ENCODE peak calls at places on chromosomes 4 and X, in five cellular contexts. D is GM12878, Z is K562, W is SK-N-SH, T is HepG2. A is an unnamed sample.

GRCh38 chr4:41358626-41359025 is 101.9 kb downstream of the UCHL1 start:
- DNase-seq in D (no peak), Z (no peak), W (peak), T (no peak), A (no peak)

GRCh38 chrX:15511563-15511962 is 11.0 kb downstream of the BMX start:
- DNase-seq in D (no peak), Z (no peak), W (no peak), T (peak), A (no peak)

GRCh38 chr4:32196950-32197688 is 1477.0 kb downstream of the PCDH7 start:
- DNase-seq in D (no peak), Z (no peak), W (no peak), T (no peak), A (no peak)

GRCh38 chr4:151717271-151717670 is 43.5 kb downstream of the GATB start:
- DNase-seq in D (no peak), Z (no peak), W (no peak), T (no peak), A (no peak)

GRCh38 chr4:99816611-99817309 is at the start of gene DAPP1:
- DNase-seq in D (peak), Z (no peak), W (no peak), T (no peak), A (peak)

GRCh38 chr4:184417802-184418511 is 56.4 kb downstream of the IRF2 start:
- DNase-seq in D (peak), Z (peak), W (no peak), T (peak), A (no peak)

GRCh38 chr4:1543561-1543960 is 137.3 kb upstream of the NKX1-1 start:
- DNase-seq in D (no peak), Z (no peak), W (no peak), T (no peak), A (no peak)

GRCh38 chr4:170102426-170102825 is 12.7 kb upstream of the AADAT start:
- DNase-seq in D (no peak), Z (no peak), W (no peak), T (peak), A (no peak)

GRCh38 chr4:23741586-23742240 is 148.1 kb downstream of the PPARGC1A start:
- DNase-seq in D (no peak), Z (no peak), W (no peak), T (no peak), A (no peak)

GRCh38 chrX:82692991-82693390 is 815.1 kb upstream of the POU3F4 start:
- DNase-seq in D (no peak), Z (no peak), W (no peak), T (no peak), A (no peak)

GRCh38 chr4:143410015-143410414 is 73.3 kb downstream of the GAB1 start:
- DNase-seq in D (no peak), Z (no peak), W (no peak), T (no peak), A (no peak)

GRCh38 chrX:123408856-123409737 is 225.0 kb downstream of the GRIA3 start:
- DNase-seq in D (peak), Z (no peak), W (no peak), T (no peak), A (no peak)

GRCh38 chr4:38730830-38731646 is 51.8 kb downstream of the TLR10 start:
- DNase-seq in D (peak), Z (peak), W (peak), T (peak), A (peak)

GRCh38 chr4:1974836-1975235 is 33.9 kb downstream of the NELFA start:
- DNase-seq in D (no peak), Z (no peak), W (no peak), T (no peak), A (no peak)

GRCh38 chr4:81038636-81039350 is 8.3 kb downstream of the BMP3 start:
- DNase-seq in D (no peak), Z (no peak), W (no peak), T (no peak), A (no peak)
- TF ChIP-seq REST in D (no peak), Z (no peak), W (no peak), T (no peak), A (no peak)

GRCh38 chr4:125321709-125322362 is 7.1 kb downstream of the FAT4 start:
- DNase-seq in D (no peak), Z (no peak), W (no peak), T (no peak), A (no peak)

GRCh38 chr4:125317526-125317880 is 2.7 kb downstream of the FAT4 start:
- DNase-seq in D (no peak), Z (no peak), W (peak), T (no peak), A (no peak)

GRCh38 chr4:125316391-125316780 is 1.6 kb downstream of the FAT4 start:
- DNase-seq in D (no peak), Z (no peak), W (peak), T (no peak), A (no peak)

GRCh38 chr4:125316781-125317525 is 2.2 kb downstream of the FAT4 start:
- DNase-seq in D (no peak), Z (no peak), W (peak), T (no peak), A (no peak)

DNA sequence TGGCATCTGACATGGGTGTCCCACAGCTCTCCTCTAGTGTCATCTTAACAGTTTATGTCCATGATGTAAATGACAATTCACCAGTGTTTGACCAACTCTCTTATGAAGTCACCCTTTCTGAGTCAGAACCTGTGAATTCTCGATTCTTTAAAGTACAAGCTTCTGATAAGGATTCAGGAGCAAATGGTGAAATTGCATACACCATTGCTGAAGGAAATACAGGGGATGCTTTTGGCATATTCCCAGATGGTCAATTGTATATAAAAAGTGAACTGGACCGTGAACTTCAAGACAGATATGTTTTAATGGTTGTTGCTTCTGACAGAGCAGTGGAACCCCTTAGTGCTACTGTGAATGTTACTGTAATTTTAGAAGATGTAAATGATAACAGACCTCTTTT is 4.6 kb downstream of the FAT4 start:
- DNase-seq in D (no peak), Z (no peak), W (no peak), T (no peak), A (no peak)
- TF ChIP-seq GABPA in D (no peak), Z (no peak), W (no peak), T (no peak), A (no peak)

GRCh38 chr4:5341151-5341925 is 290.1 kb downstream of the STK32B start:
- DNase-seq in D (no peak), Z (no peak), W (no peak), T (no peak), A (no peak)

DNA sequence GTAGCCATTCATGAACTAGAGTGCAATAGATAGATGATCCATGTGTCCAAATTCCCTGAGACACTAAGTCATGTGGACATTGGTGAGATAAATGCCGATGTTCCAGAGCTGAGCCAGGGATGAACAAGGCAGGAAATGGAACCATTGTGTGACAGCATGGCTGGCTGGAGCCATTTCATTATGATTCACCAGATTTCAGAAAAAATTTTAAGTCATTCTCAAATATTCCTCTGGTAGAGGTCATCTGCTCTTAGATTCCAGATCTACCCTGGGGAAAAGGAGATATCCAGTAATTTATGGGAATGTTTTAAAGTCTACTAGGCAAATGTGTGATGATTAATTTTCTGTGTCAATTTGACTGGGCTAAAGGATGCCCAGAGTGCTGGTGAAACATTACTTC is 287.2 kb downstream of the STK32B start:
- DNase-seq in D (no peak), Z (no peak), W (no peak), T (no peak), A (no peak)
- TF ChIP-seq REST in D (no peak), Z (no peak), W (no peak), T (no peak), A (no peak)

GRCh38 chrX:69795702-69796101 is 179.8 kb downstream of the EDA start:
- DNase-seq in D (no peak), Z (no peak), W (no peak), T (no peak), A (no peak)

GRCh38 chrX:69793260-69793935 is 177.5 kb downstream of the EDA start:
- DNase-seq in D (no peak), Z (no peak), W (no peak), T (no peak), A (no peak)
- TF ChIP-seq GABPA in D (no peak), Z (no peak), W (no peak), T (no peak), A (no peak)

DNA sequence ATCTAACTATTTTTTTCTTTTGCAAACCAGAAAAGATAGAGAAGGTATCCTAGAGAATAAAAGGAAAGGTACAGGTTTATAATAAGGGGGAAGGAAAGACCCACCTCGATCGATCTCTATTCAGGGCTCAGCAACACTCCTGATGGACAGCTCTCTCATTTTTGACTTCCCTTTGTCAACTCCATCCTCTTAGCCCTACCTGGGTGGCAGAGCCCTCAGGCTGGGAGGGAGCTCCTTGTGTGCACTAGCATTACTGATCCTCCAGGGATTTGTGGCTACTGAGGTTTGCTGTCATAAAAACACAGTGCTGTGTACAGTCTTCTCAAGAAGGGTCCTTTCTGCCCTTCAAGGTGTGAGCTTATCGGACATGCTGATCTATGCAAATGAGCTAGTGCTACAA is 111.0 kb downstream of the MID1 start:
- DNase-seq in D (no peak), Z (no peak), W (no peak), T (no peak), A (no peak)
- TF ChIP-seq REST in D (no peak), Z (no peak), W (no peak), T (no peak), A (no peak)

A was measured in HL-60.